ENCODE peak calls at places on chromosomes 11 and 22, in nine cellular contexts. One of them, this sample, is unnamed.

GRCh38 chr11:63903884-63904283 is 13.1 kb downstream of the RCOR2 start:
- DNase-seq in T-cell: no peak
- DNase-seq in astrocyte of the cerebellum: no peak
- DNase-seq in skeletal muscle cell: no peak
- DNase-seq in HS-5: no peak
- DNase-seq in LoVo: no peak
- DNase-seq in stimulated activated CD4-positive, alpha-beta T cell treated with anti-CD3 and anti-CD28 coated beads, Interleukin-4, amount 100 ng/mL, for 24 hours: no peak
- DNase-seq in H54: no peak
- DNase-seq in prostate gland: no peak
- DNase-seq in this sample: no peak

GRCh38 chr22:35888181-35888870 is 140.3 kb downstream of the RBFOX2 start:
- DNase-seq in T-cell: no peak
- DNase-seq in astrocyte of the cerebellum: no peak
- DNase-seq in skeletal muscle cell: no peak
- DNase-seq in HS-5: no peak
- DNase-seq in LoVo: no peak
- DNase-seq in stimulated activated CD4-positive, alpha-beta T cell treated with anti-CD3 and anti-CD28 coated beads, Interleukin-4, amount 100 ng/mL, for 24 hours: no peak
- DNase-seq in H54: no peak
- DNase-seq in prostate gland: no peak
- DNase-seq in this sample: no peak

GRCh38 chr11:7347611-7348431 is 96.1 kb downstream of the SYT9 start:
- DNase-seq in T-cell: no peak
- DNase-seq in astrocyte of the cerebellum: no peak
- DNase-seq in skeletal muscle cell: no peak
- DNase-seq in HS-5: no peak
- DNase-seq in LoVo: no peak
- DNase-seq in stimulated activated CD4-positive, alpha-beta T cell treated with anti-CD3 and anti-CD28 coated beads, Interleukin-4, amount 100 ng/mL, for 24 hours: no peak
- DNase-seq in H54: no peak
- DNase-seq in prostate gland: no peak
- DNase-seq in this sample: no peak

GRCh38 chr22:30219668-30220278 is 26.8 kb downstream of the LIF start:
- DNase-seq in T-cell: no peak
- DNase-seq in astrocyte of the cerebellum: no peak
- DNase-seq in skeletal muscle cell: no peak
- DNase-seq in HS-5: no peak
- DNase-seq in LoVo: no peak
- DNase-seq in stimulated activated CD4-positive, alpha-beta T cell treated with anti-CD3 and anti-CD28 coated beads, Interleukin-4, amount 100 ng/mL, for 24 hours: no peak
- DNase-seq in H54: no peak
- DNase-seq in prostate gland: no peak
- DNase-seq in this sample: no peak

GRCh38 chr11:69213964-69214363 is 58.2 kb downstream of the SMIM38 start:
- DNase-seq in T-cell: no peak
- DNase-seq in astrocyte of the cerebellum: no peak
- DNase-seq in skeletal muscle cell: no peak
- DNase-seq in HS-5: no peak
- DNase-seq in LoVo: no peak
- DNase-seq in stimulated activated CD4-positive, alpha-beta T cell treated with anti-CD3 and anti-CD28 coated beads, Interleukin-4, amount 100 ng/mL, for 24 hours: no peak
- DNase-seq in H54: no peak
- DNase-seq in prostate gland: no peak
- DNase-seq in this sample: no peak

GRCh38 chr11:1784761-1785650 is 21.3 kb upstream of the CTSD start:
- DNase-seq in T-cell: no peak
- DNase-seq in astrocyte of the cerebellum: no peak
- DNase-seq in skeletal muscle cell: no peak
- DNase-seq in HS-5: no peak
- DNase-seq in LoVo: no peak
- DNase-seq in stimulated activated CD4-positive, alpha-beta T cell treated with anti-CD3 and anti-CD28 coated beads, Interleukin-4, amount 100 ng/mL, for 24 hours: no peak
- DNase-seq in H54: no peak
- DNase-seq in prostate gland: no peak
- DNase-seq in this sample: no peak

GRCh38 chr11:47278058-47278457 is 8.1 kb downstream of the MADD start:
- DNase-seq in T-cell: no peak
- DNase-seq in astrocyte of the cerebellum: no peak
- DNase-seq in skeletal muscle cell: no peak
- DNase-seq in HS-5: no peak
- DNase-seq in LoVo: no peak
- DNase-seq in stimulated activated CD4-positive, alpha-beta T cell treated with anti-CD3 and anti-CD28 coated beads, Interleukin-4, amount 100 ng/mL, for 24 hours: no peak
- DNase-seq in H54: no peak
- DNase-seq in prostate gland: no peak
- DNase-seq in this sample: peak

GRCh38 chr11:44416776-44417175 is 106.8 kb upstream of the ALX4 start:
- DNase-seq in T-cell: no peak
- DNase-seq in astrocyte of the cerebellum: no peak
- DNase-seq in skeletal muscle cell: no peak
- DNase-seq in HS-5: peak
- DNase-seq in LoVo: peak
- DNase-seq in stimulated activated CD4-positive, alpha-beta T cell treated with anti-CD3 and anti-CD28 coated beads, Interleukin-4, amount 100 ng/mL, for 24 hours: no peak
- DNase-seq in H54: no peak
- DNase-seq in prostate gland: no peak
- DNase-seq in this sample: no peak

GRCh38 chr11:69240332-69241074 is 53.5 kb upstream of the MYEOV start:
- DNase-seq in T-cell: no peak
- DNase-seq in astrocyte of the cerebellum: no peak
- DNase-seq in skeletal muscle cell: no peak
- DNase-seq in HS-5: no peak
- DNase-seq in LoVo: peak
- DNase-seq in stimulated activated CD4-positive, alpha-beta T cell treated with anti-CD3 and anti-CD28 coated beads, Interleukin-4, amount 100 ng/mL, for 24 hours: no peak
- DNase-seq in H54: no peak
- DNase-seq in prostate gland: peak
- DNase-seq in this sample: no peak

GRCh38 chr22:47012589-47013365 is 250.3 kb downstream of the TBC1D22A start:
- DNase-seq in T-cell: no peak
- DNase-seq in astrocyte of the cerebellum: peak
- DNase-seq in skeletal muscle cell: peak
- DNase-seq in HS-5: no peak
- DNase-seq in LoVo: no peak
- DNase-seq in stimulated activated CD4-positive, alpha-beta T cell treated with anti-CD3 and anti-CD28 coated beads, Interleukin-4, amount 100 ng/mL, for 24 hours: no peak
- DNase-seq in H54: no peak
- DNase-seq in prostate gland: no peak
- DNase-seq in this sample: no peak

GRCh38 chr11:95138448-95138847 is 48.8 kb downstream of the ENDOD1 start:
- DNase-seq in T-cell: no peak
- DNase-seq in astrocyte of the cerebellum: no peak
- DNase-seq in skeletal muscle cell: no peak
- DNase-seq in HS-5: no peak
- DNase-seq in LoVo: no peak
- DNase-seq in stimulated activated CD4-positive, alpha-beta T cell treated with anti-CD3 and anti-CD28 coated beads, Interleukin-4, amount 100 ng/mL, for 24 hours: no peak
- DNase-seq in H54: no peak
- DNase-seq in prostate gland: no peak
- DNase-seq in this sample: peak

GRCh38 chr11:114090976-114091375 is 31.5 kb downstream of the ZBTB16 start:
- DNase-seq in T-cell: no peak
- DNase-seq in astrocyte of the cerebellum: no peak
- DNase-seq in skeletal muscle cell: no peak
- DNase-seq in HS-5: no peak
- DNase-seq in LoVo: no peak
- DNase-seq in stimulated activated CD4-positive, alpha-beta T cell treated with anti-CD3 and anti-CD28 coated beads, Interleukin-4, amount 100 ng/mL, for 24 hours: no peak
- DNase-seq in H54: no peak
- DNase-seq in prostate gland: no peak
- DNase-seq in this sample: no peak

GRCh38 chr22:46936378-46936916 is 174.0 kb downstream of the TBC1D22A start:
- DNase-seq in T-cell: no peak
- DNase-seq in astrocyte of the cerebellum: peak
- DNase-seq in skeletal muscle cell: no peak
- DNase-seq in HS-5: no peak
- DNase-seq in LoVo: no peak
- DNase-seq in stimulated activated CD4-positive, alpha-beta T cell treated with anti-CD3 and anti-CD28 coated beads, Interleukin-4, amount 100 ng/mL, for 24 hours: no peak
- DNase-seq in H54: no peak
- DNase-seq in prostate gland: no peak
- DNase-seq in this sample: no peak

GRCh38 chr11:66835762-66836405 is 7.4 kb upstream of the RCE1 start:
- DNase-seq in T-cell: no peak
- DNase-seq in astrocyte of the cerebellum: no peak
- DNase-seq in skeletal muscle cell: peak
- DNase-seq in HS-5: no peak
- DNase-seq in LoVo: no peak
- DNase-seq in stimulated activated CD4-positive, alpha-beta T cell treated with anti-CD3 and anti-CD28 coated beads, Interleukin-4, amount 100 ng/mL, for 24 hours: no peak
- DNase-seq in H54: no peak
- DNase-seq in prostate gland: no peak
- DNase-seq in this sample: peak

GRCh38 chr11:91220476-91221202 is 997.8 kb upstream of the CHORDC1 start:
- DNase-seq in T-cell: no peak
- DNase-seq in astrocyte of the cerebellum: no peak
- DNase-seq in skeletal muscle cell: peak
- DNase-seq in HS-5: peak
- DNase-seq in LoVo: no peak
- DNase-seq in stimulated activated CD4-positive, alpha-beta T cell treated with anti-CD3 and anti-CD28 coated beads, Interleukin-4, amount 100 ng/mL, for 24 hours: no peak
- DNase-seq in H54: no peak
- DNase-seq in prostate gland: no peak
- DNase-seq in this sample: no peak

GRCh38 chr11:128476031-128476430 is 111.3 kb downstream of the ETS1 start:
- DNase-seq in T-cell: no peak
- DNase-seq in astrocyte of the cerebellum: no peak
- DNase-seq in skeletal muscle cell: no peak
- DNase-seq in HS-5: no peak
- DNase-seq in LoVo: no peak
- DNase-seq in stimulated activated CD4-positive, alpha-beta T cell treated with anti-CD3 and anti-CD28 coated beads, Interleukin-4, amount 100 ng/mL, for 24 hours: no peak
- DNase-seq in H54: no peak
- DNase-seq in prostate gland: no peak
- DNase-seq in this sample: no peak

GRCh38 chr11:2940930-2941821 is 12.0 kb upstream of the PHLDA2 start:
- DNase-seq in T-cell: no peak
- DNase-seq in astrocyte of the cerebellum: no peak
- DNase-seq in skeletal muscle cell: no peak
- DNase-seq in HS-5: no peak
- DNase-seq in LoVo: peak
- DNase-seq in stimulated activated CD4-positive, alpha-beta T cell treated with anti-CD3 and anti-CD28 coated beads, Interleukin-4, amount 100 ng/mL, for 24 hours: no peak
- DNase-seq in H54: peak
- DNase-seq in prostate gland: no peak
- DNase-seq in this sample: no peak

GRCh38 chr11:121964591-121964990 is 151.4 kb downstream of the BLID start:
- DNase-seq in T-cell: no peak
- DNase-seq in astrocyte of the cerebellum: no peak
- DNase-seq in skeletal muscle cell: peak
- DNase-seq in HS-5: no peak
- DNase-seq in LoVo: no peak
- DNase-seq in stimulated activated CD4-positive, alpha-beta T cell treated with anti-CD3 and anti-CD28 coated beads, Interleukin-4, amount 100 ng/mL, for 24 hours: no peak
- DNase-seq in H54: no peak
- DNase-seq in prostate gland: no peak
- DNase-seq in this sample: peak

GRCh38 chr11:129861702-129862107 is 33.7 kb downstream of the NFRKB start:
- DNase-seq in T-cell: no peak
- DNase-seq in astrocyte of the cerebellum: peak
- DNase-seq in skeletal muscle cell: peak
- DNase-seq in HS-5: peak
- DNase-seq in LoVo: peak
- DNase-seq in stimulated activated CD4-positive, alpha-beta T cell treated with anti-CD3 and anti-CD28 coated beads, Interleukin-4, amount 100 ng/mL, for 24 hours: no peak
- DNase-seq in H54: peak
- DNase-seq in prostate gland: peak
- DNase-seq in this sample: peak

GRCh38 chr22:50238755-50239154 is 6.1 kb downstream of the TUBGCP6 start:
- DNase-seq in T-cell: no peak
- DNase-seq in astrocyte of the cerebellum: no peak
- DNase-seq in skeletal muscle cell: no peak
- DNase-seq in HS-5: no peak
- DNase-seq in LoVo: no peak
- DNase-seq in stimulated activated CD4-positive, alpha-beta T cell treated with anti-CD3 and anti-CD28 coated beads, Interleukin-4, amount 100 ng/mL, for 24 hours: no peak
- DNase-seq in H54: no peak
- DNase-seq in prostate gland: no peak
- DNase-seq in this sample: no peak

GRCh38 chr22:48827904-48828555 is 999.6 kb downstream of the BRD1 start:
- DNase-seq in T-cell: no peak
- DNase-seq in astrocyte of the cerebellum: no peak
- DNase-seq in skeletal muscle cell: no peak
- DNase-seq in HS-5: no peak
- DNase-seq in LoVo: no peak
- DNase-seq in stimulated activated CD4-positive, alpha-beta T cell treated with anti-CD3 and anti-CD28 coated beads, Interleukin-4, amount 100 ng/mL, for 24 hours: no peak
- DNase-seq in H54: no peak
- DNase-seq in prostate gland: no peak
- DNase-seq in this sample: no peak

GRCh38 chr11:28245131-28245530 is 136.9 kb downstream of the METTL15 start:
- DNase-seq in T-cell: no peak
- DNase-seq in astrocyte of the cerebellum: peak
- DNase-seq in skeletal muscle cell: no peak
- DNase-seq in HS-5: no peak
- DNase-seq in LoVo: no peak
- DNase-seq in stimulated activated CD4-positive, alpha-beta T cell treated with anti-CD3 and anti-CD28 coated beads, Interleukin-4, amount 100 ng/mL, for 24 hours: no peak
- DNase-seq in H54: no peak
- DNase-seq in prostate gland: no peak
- DNase-seq in this sample: no peak

GRCh38 chr22:39296981-39297489 is 22.4 kb downstream of the RPL3 start:
- DNase-seq in T-cell: no peak
- DNase-seq in astrocyte of the cerebellum: no peak
- DNase-seq in skeletal muscle cell: no peak
- DNase-seq in HS-5: no peak
- DNase-seq in LoVo: no peak
- DNase-seq in stimulated activated CD4-positive, alpha-beta T cell treated with anti-CD3 and anti-CD28 coated beads, Interleukin-4, amount 100 ng/mL, for 24 hours: no peak
- DNase-seq in H54: no peak
- DNase-seq in prostate gland: no peak
- DNase-seq in this sample: peak

GRCh38 chr22:49975543-49976389 is 15.2 kb downstream of the PIM3 start:
- DNase-seq in T-cell: no peak
- DNase-seq in astrocyte of the cerebellum: no peak
- DNase-seq in skeletal muscle cell: no peak
- DNase-seq in HS-5: no peak
- DNase-seq in LoVo: no peak
- DNase-seq in stimulated activated CD4-positive, alpha-beta T cell treated with anti-CD3 and anti-CD28 coated beads, Interleukin-4, amount 100 ng/mL, for 24 hours: peak
- DNase-seq in H54: no peak
- DNase-seq in prostate gland: no peak
- DNase-seq in this sample: no peak

GRCh38 chr11:58923300-58923788 is 15.9 kb upstream of the GLYATL1 start:
- DNase-seq in T-cell: no peak
- DNase-seq in astrocyte of the cerebellum: peak
- DNase-seq in skeletal muscle cell: no peak
- DNase-seq in HS-5: no peak
- DNase-seq in LoVo: peak
- DNase-seq in stimulated activated CD4-positive, alpha-beta T cell treated with anti-CD3 and anti-CD28 coated beads, Interleukin-4, amount 100 ng/mL, for 24 hours: no peak
- DNase-seq in H54: peak
- DNase-seq in prostate gland: peak
- DNase-seq in this sample: peak

GRCh38 chr11:125281831-125282595 is 117.5 kb downstream of the PKNOX2 start:
- DNase-seq in T-cell: no peak
- DNase-seq in astrocyte of the cerebellum: no peak
- DNase-seq in skeletal muscle cell: no peak
- DNase-seq in HS-5: no peak
- DNase-seq in LoVo: peak
- DNase-seq in stimulated activated CD4-positive, alpha-beta T cell treated with anti-CD3 and anti-CD28 coated beads, Interleukin-4, amount 100 ng/mL, for 24 hours: no peak
- DNase-seq in H54: no peak
- DNase-seq in prostate gland: no peak
- DNase-seq in this sample: no peak

GRCh38 chr11:65183201-65183891 is 1.6 kb downstream of the CAPN1 start:
- DNase-seq in T-cell: no peak
- DNase-seq in astrocyte of the cerebellum: no peak
- DNase-seq in skeletal muscle cell: no peak
- DNase-seq in HS-5: no peak
- DNase-seq in LoVo: no peak
- DNase-seq in stimulated activated CD4-positive, alpha-beta T cell treated with anti-CD3 and anti-CD28 coated beads, Interleukin-4, amount 100 ng/mL, for 24 hours: no peak
- DNase-seq in H54: no peak
- DNase-seq in prostate gland: peak
- DNase-seq in this sample: no peak

GRCh38 chr22:22519591-22519990 is 479 bp downstream of the ZNF280A start:
- DNase-seq in T-cell: no peak
- DNase-seq in astrocyte of the cerebellum: no peak
- DNase-seq in skeletal muscle cell: no peak
- DNase-seq in HS-5: no peak
- DNase-seq in LoVo: peak
- DNase-seq in stimulated activated CD4-positive, alpha-beta T cell treated with anti-CD3 and anti-CD28 coated beads, Interleukin-4, amount 100 ng/mL, for 24 hours: no peak
- DNase-seq in H54: no peak
- DNase-seq in prostate gland: no peak
- DNase-seq in this sample: no peak

GRCh38 chr22:23834830-23835772 is 3.7 kb downstream of the DERL3 start:
- DNase-seq in T-cell: no peak
- DNase-seq in astrocyte of the cerebellum: no peak
- DNase-seq in skeletal muscle cell: no peak
- DNase-seq in HS-5: no peak
- DNase-seq in LoVo: no peak
- DNase-seq in stimulated activated CD4-positive, alpha-beta T cell treated with anti-CD3 and anti-CD28 coated beads, Interleukin-4, amount 100 ng/mL, for 24 hours: no peak
- DNase-seq in H54: no peak
- DNase-seq in prostate gland: no peak
- DNase-seq in this sample: no peak

GRCh38 chr22:48496987-48497650 is 1330.6 kb downstream of the BRD1 start:
- DNase-seq in T-cell: no peak
- DNase-seq in astrocyte of the cerebellum: no peak
- DNase-seq in skeletal muscle cell: no peak
- DNase-seq in HS-5: no peak
- DNase-seq in LoVo: no peak
- DNase-seq in stimulated activated CD4-positive, alpha-beta T cell treated with anti-CD3 and anti-CD28 coated beads, Interleukin-4, amount 100 ng/mL, for 24 hours: no peak
- DNase-seq in H54: no peak
- DNase-seq in prostate gland: no peak
- DNase-seq in this sample: no peak

GRCh38 chr11:99208813-99209212 is 188.1 kb downstream of the CNTN5 start:
- DNase-seq in T-cell: no peak
- DNase-seq in astrocyte of the cerebellum: no peak
- DNase-seq in skeletal muscle cell: no peak
- DNase-seq in HS-5: no peak
- DNase-seq in LoVo: no peak
- DNase-seq in stimulated activated CD4-positive, alpha-beta T cell treated with anti-CD3 and anti-CD28 coated beads, Interleukin-4, amount 100 ng/mL, for 24 hours: no peak
- DNase-seq in H54: no peak
- DNase-seq in prostate gland: no peak
- DNase-seq in this sample: no peak